ENCODE peak calls at places on chromosomes 6 and 20, in five cellular contexts. A is psoas muscle, X is A549, F is osteoblast, G is GM12865. O is an unnamed sample.

GRCh38 chr20:20820104-20820503 is 107.7 kb upstream of the RALGAPA2 start:
- DNase-seq in G (no peak), F (no peak), A (no peak), X (peak), O (no peak)

GRCh38 chr6:16729183-16729696 is 32.0 kb downstream of the ATXN1 start:
- DNase-seq in F (peak), G (no peak), X (peak), A (no peak), O (no peak)

GRCh38 chr20:51350941-51351631 is 191.4 kb downstream of the NFATC2 start:
- DNase-seq in A (no peak), F (peak), X (no peak), G (no peak), O (no peak)

GRCh38 chr20:12928755-12929401 is 79.9 kb upstream of the SPTLC3 start:
- DNase-seq in G (no peak), X (no peak), A (no peak), F (peak), O (no peak)

GRCh38 chr20:41411458-41411857 is 44.8 kb upstream of the EMILIN3 start:
- DNase-seq in G (peak), F (peak), X (no peak), A (no peak), O (no peak)

GRCh38 chr6:3061501-3061941 is 6.8 kb upstream of the RIPK1 start:
- DNase-seq in G (no peak), X (no peak), F (peak), A (no peak), O (no peak)

GRCh38 chr20:41248371-41249024 is 69.0 kb downstream of the ZHX3 start:
- DNase-seq in G (no peak), F (no peak), X (no peak), A (no peak), O (no peak)

GRCh38 chr6:18262812-18263560 is 1.3 kb downstream of the DEK start:
- DNase-seq in X (no peak), F (no peak), A (no peak), G (peak), O (peak)

GRCh38 chr20:57464642-57465211 is 60.2 kb downstream of the CTCFL start:
- DNase-seq in A (peak), F (peak), X (peak), G (peak), O (no peak)

GRCh38 chr6:20437639-20438038 is 36.0 kb downstream of the E2F3 start:
- DNase-seq in X (no peak), G (no peak), A (no peak), F (no peak), O (no peak)

GRCh38 chr20:1734269-1734858 is 76.8 kb upstream of the SIRPG start:
- DNase-seq in A (no peak), G (peak), F (peak), X (no peak), O (no peak)

GRCh38 chr6:74578339-74578738 is 627.5 kb downstream of the COL12A1 start:
- DNase-seq in F (peak), X (no peak), A (no peak), G (no peak), O (no peak)

GRCh38 chr20:7935027-7935551 is 5.2 kb downstream of the HAO1 start:
- DNase-seq in F (no peak), G (peak), A (no peak), X (no peak), O (no peak)

GRCh38 chr6:89843070-89843469 is 13.4 kb downstream of the CASP8AP2 start:
- DNase-seq in A (no peak), X (no peak), F (peak), G (no peak), O (no peak)

GRCh38 chr20:44023515-44024371 is 109.1 kb downstream of the TOX2 start:
- DNase-seq in G (no peak), X (no peak), F (no peak), A (no peak), O (no peak)

GRCh38 chr20:38159539-38159938 is 5.5 kb downstream of the TGM2 start:
- DNase-seq in G (no peak), A (no peak), F (no peak), X (no peak), O (no peak)

GRCh38 chr6:136284909-136285308 is 4.7 kb downstream of the BCLAF1 start:
- DNase-seq in F (peak), A (no peak), G (no peak), X (no peak), O (no peak)

GRCh38 chr20:24917797-24918578 is 31.1 kb upstream of the CST7 start:
- DNase-seq in F (peak), G (peak), A (peak), X (peak), O (peak)

GRCh38 chr20:44711237-44711636 is 3.9 kb upstream of the CCN5 start:
- DNase-seq in F (no peak), A (no peak), G (no peak), X (no peak), O (no peak)

GRCh38 chr20:16206817-16207216 is 366.4 kb downstream of the KIF16B start:
- DNase-seq in F (no peak), A (no peak), X (no peak), G (no peak), O (no peak)

GRCh38 chr20:17654649-17655285 is 27.3 kb downstream of the RRBP1 start:
- DNase-seq in F (peak), X (no peak), G (no peak), A (peak), O (no peak)

GRCh38 chr20:32321390-32321789 is 36.7 kb upstream of the ASXL1 start:
- DNase-seq in X (no peak), A (no peak), G (no peak), F (no peak), O (no peak)

GRCh38 chr20:14561733-14562132 is 224.3 kb upstream of the FLRT3 start:
- DNase-seq in X (no peak), F (no peak), G (no peak), A (no peak), O (no peak)

GRCh38 chr6:87397656-87398055 is 10.1 kb upstream of the CFAP206 start:
- DNase-seq in X (no peak), G (no peak), A (no peak), F (no peak), O (no peak)

GRCh38 chr6:39225946-39226437 is 3.3 kb downstream of the KCNK5 start:
- DNase-seq in G (peak), F (no peak), X (no peak), A (no peak), O (no peak)

GRCh38 chr6:39226606-39227300 is 2.5 kb downstream of the KCNK5 start:
- DNase-seq in X (no peak), G (no peak), F (peak), A (no peak), O (no peak)

GRCh38 chr6:39227476-39227875 is 1.8 kb downstream of the KCNK5 start:
- DNase-seq in A (no peak), X (no peak), F (peak), G (no peak), O (no peak)

GRCh38 chr6:39228992-39229767 is at the start of gene KCNK5:
- DNase-seq in A (peak), G (peak), F (peak), X (peak), O (peak)

GRCh38 chr6:39228111-39228971 is 934 bp downstream of the KCNK5 start:
- DNase-seq in A (no peak), F (no peak), G (no peak), X (no peak), O (no peak)
- H3K4me3 ChIP-seq in A (peak), F (no peak), G (no peak), X (peak), O (peak)

GRCh38 chr6:129672883-129673631 is 36.9 kb downstream of the ARHGAP18 start:
- DNase-seq in G (peak), F (peak), A (no peak), X (no peak), O (peak)

GRCh38 chr6:129670634-129671033 is 39.3 kb downstream of the ARHGAP18 start:
- DNase-seq in X (no peak), F (peak), A (no peak), G (no peak), O (no peak)

GRCh38 chr6:129671442-129672344 is 38.3 kb downstream of the ARHGAP18 start:
- DNase-seq in A (no peak), G (peak), F (no peak), X (no peak), O (peak)

GRCh38 chr6:129673758-129674157 is 36.2 kb downstream of the ARHGAP18 start:
- DNase-seq in A (no peak), G (no peak), F (no peak), X (no peak), O (no peak)

GRCh38 chr6:129672345-129672691 is 37.7 kb downstream of the ARHGAP18 start:
- DNase-seq in F (peak), G (no peak), X (no peak), A (no peak), O (peak)
- H3K4me3 ChIP-seq in F (no peak), G (peak), X (no peak), A (no peak), O (peak)

GRCh38 chr6:131629656-131630055 is 1.6 kb upstream of the MED23 start:
- DNase-seq in A (no peak), X (no peak), G (no peak), F (no peak), O (no peak)
- H3K4me3 ChIP-seq in A (no peak), X (no peak), G (no peak), F (no peak), O (no peak)

DNA sequence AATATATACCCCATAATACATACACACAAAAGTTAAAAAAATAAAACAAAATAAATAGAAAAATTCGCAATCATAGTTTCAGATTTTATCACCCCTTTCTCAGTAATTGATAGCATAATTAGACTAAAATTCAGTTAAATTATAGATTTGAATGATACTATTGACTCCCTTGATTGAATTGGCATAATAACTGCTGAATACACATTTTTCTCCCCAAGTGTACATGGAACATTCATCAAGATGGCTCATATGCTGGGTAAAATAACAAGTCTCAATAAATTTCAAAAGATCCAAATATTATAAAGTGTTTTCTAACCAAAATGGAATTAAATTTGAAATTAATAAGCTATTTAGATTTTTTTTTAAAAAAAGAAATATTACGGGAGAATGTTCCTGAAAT is 616.1 kb downstream of the MAFB start:
- DNase-seq in F (no peak), X (no peak), G (no peak), A (no peak), O (no peak)
- H3K4me3 ChIP-seq in F (no peak), X (no peak), G (no peak), A (no peak), O (no peak)

DNA sequence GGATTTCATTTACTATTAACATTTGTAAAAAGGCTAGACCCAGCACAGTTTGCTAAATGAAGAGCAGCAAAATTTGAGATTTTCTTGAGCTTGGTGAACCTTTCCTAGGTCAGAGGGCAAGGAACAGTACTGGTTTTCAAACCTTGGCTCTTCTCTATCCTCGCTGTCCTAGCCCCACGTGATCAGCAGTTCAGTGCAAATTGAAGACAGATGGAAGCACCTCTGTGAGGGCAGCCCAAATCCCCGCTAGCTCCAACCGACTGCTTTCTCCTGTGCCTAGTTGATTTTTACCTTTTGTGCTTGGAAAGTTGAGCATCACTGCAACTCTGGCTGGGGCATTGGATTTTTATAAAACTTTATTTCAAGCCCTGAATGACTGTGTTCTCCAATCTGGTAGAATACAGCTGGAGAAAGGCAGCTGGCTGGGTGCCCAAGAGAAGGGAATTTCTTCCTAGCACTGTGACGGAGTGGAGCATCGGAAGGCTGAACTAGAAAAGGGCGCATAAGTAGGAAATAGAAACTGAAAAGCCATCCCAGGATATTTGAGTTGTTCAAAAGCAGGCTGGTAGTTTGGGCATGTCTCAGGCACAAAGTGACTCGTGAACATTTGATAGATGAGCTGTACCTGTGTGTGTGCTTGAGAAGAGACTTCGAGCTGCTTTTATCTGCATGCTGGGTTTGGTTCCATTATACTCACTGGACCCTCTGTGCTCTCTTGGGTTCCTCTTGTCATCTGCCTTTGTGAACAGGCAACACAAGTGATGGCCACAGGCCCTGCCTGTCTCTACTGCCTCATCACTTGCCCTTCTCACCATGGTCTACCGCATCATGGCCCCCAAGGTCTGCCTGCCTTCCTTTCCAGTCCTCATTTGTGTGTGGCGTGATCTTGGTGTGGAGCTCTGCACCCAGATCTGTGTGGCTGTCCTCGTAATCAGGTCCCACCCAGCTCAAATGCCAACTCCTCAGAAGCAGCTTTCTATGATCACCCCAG is 2.3 kb downstream of the RNF114 start:
- DNase-seq in A (peak), X (no peak), G (no peak), F (peak), O (no peak)
- H3K4me3 ChIP-seq in A (peak), X (no peak), G (no peak), F (peak), O (no peak)

DNA sequence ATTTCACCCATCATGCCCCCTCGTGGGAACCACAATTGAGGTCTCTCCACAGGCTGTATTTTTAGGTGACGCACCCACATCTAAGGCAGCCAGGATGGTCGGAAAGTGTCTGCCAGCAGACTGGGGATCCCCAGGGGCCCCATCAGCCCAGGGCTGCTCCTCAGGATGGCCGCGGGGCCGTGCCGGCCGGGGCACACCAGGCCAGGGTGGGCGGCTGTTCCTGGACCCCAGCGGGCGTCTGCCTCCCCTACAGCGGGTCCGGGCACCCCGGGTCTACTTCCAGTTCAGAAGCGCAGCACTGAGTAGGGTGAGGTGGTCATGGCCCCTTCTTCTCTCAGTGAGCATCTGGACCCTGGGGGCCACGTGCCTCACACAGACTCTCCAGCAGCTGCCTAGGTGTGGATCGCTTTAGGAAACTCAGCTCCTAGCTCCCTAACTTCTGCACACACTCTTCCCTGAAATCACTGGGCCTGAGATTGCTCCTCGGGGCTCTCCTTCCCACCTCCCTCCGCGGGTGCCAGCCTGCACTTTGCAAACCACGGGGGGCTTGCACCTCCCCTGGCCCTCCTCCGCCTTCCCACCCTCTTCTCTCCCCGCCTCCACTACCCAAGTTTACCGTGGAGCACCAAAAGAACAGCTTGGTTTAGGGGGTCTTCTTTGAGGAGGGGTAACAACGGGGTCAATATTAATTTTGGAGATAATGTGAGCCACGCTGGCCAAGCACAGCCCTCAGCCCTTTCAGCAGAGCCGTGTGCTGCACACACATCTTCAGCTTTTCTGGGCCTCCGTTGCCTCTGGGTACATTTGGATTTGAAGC is 14.2 kb upstream of the FOXC1 start:
- DNase-seq in A (no peak), X (no peak), G (no peak), F (peak), O (no peak)
- H3K4me3 ChIP-seq in A (no peak), X (no peak), G (no peak), F (peak), O (no peak)

GRCh38 chr6:56840467-56841371 is 114.2 kb upstream of the BEND6 start:
- DNase-seq in G (no peak), F (peak), A (no peak), X (no peak), O (no peak)
- H3K4me3 ChIP-seq in G (peak), F (peak), A (peak), X (peak), O (no peak)

GRCh38 chr6:82196159-82196558 is 51.4 kb downstream of the IBTK start:
- DNase-seq in A (no peak), F (no peak), G (no peak), X (no peak), O (no peak)
- H3K4me3 ChIP-seq in A (no peak), F (no peak), G (no peak), X (no peak), O (no peak)

GRCh38 chr20:49281059-49281912 is 3.4 kb upstream of the ZNFX1 start:
- DNase-seq in F (no peak), G (peak), A (no peak), X (no peak), O (no peak)

GRCh38 chr20:49282584-49283171 is 4.8 kb upstream of the ZNFX1 start:
- DNase-seq in A (no peak), X (no peak), G (peak), F (no peak), O (no peak)

GRCh38 chr20:49283176-49283702 is 5.4 kb upstream of the ZNFX1 start:
- DNase-seq in G (peak), X (no peak), F (no peak), A (no peak), O (no peak)

GRCh38 chr20:49280463-49281058 is 2.7 kb upstream of the ZNFX1 start:
- DNase-seq in X (no peak), F (no peak), A (no peak), G (no peak), O (no peak)

GRCh38 chr20:49281913-49282467 is 4.1 kb upstream of the ZNFX1 start:
- DNase-seq in A (no peak), F (no peak), G (no peak), X (no peak), O (no peak)
- H3K4me3 ChIP-seq in A (peak), F (peak), G (peak), X (peak), O (peak)